ENCODE peak calls at places on chromosomes 16 and 17, in eight cellular contexts. G is psoas muscle; N is CD8-positive, alpha-beta T cell; M is lung; O is stomach; R is RWPE1; T is body of pancreas; F is uterus. L is an unnamed sample.
A peak's percentile ranks its signal among the peaks of the same experiment; 100 is the strongest.

GRCh38 chr17:29671661-29672060 is 48.9 kb upstream of the CORO6 start:
- DNase-seq in G (no peak), N (no peak), M (no peak), O (no peak), R (no peak), T (no peak), F (no peak), L (no peak)

GRCh38 chr16:75555213-75555706 is 792 bp downstream of the TMEM231 start:
- DNase-seq in G (peak; percentile 83), N (no peak), M (peak; percentile 84), O (peak; percentile 67), R (peak; percentile 94), T (peak; percentile 79), F (peak; percentile 77), L (peak; percentile 59)

GRCh38 chr17:77432791-77433190 is 292.0 kb downstream of the SEC14L1 start:
- DNase-seq in G (no peak), N (peak; percentile 53), M (no peak), O (no peak), R (no peak), T (no peak), F (no peak), L (no peak)

GRCh38 chr17:70365098-70365583 is 195.8 kb downstream of the KCNJ2 start:
- DNase-seq in G (no peak), N (no peak), M (no peak), O (no peak), R (no peak), T (no peak), F (no peak), L (no peak)

GRCh38 chr16:79042141-79042540 is 558.4 kb downstream of the MAF start:
- DNase-seq in G (no peak), N (no peak), M (no peak), O (no peak), R (no peak), T (no peak), F (no peak), L (no peak)

GRCh38 chr16:31474173-31474714 is 2.3 kb downstream of the TGFB1I1 start:
- DNase-seq in G (peak; percentile 63), N (no peak), M (no peak), O (no peak), R (no peak), T (no peak), F (no peak), L (no peak)

GRCh38 chr17:76558210-76559095 is 18.6 kb downstream of the PRCD start:
- DNase-seq in G (no peak), N (no peak), M (no peak), O (no peak), R (no peak), T (no peak), F (no peak), L (no peak)

GRCh38 chr16:30658731-30659506 is 688 bp downstream of the FBRS start:
- DNase-seq in G (peak; percentile 93), N (no peak), M (peak; percentile 84), O (peak; percentile 73), R (peak; percentile 87), T (no peak), F (peak; percentile 91), L (peak; percentile 62)

GRCh38 chr16:69476920-69477418 is 52.5 kb downstream of the CYB5B start:
- DNase-seq in G (no peak), N (no peak), M (no peak), O (no peak), R (peak; percentile 74), T (no peak), F (no peak), L (no peak)

GRCh38 chr17:31532526-31532925 is 141.1 kb downstream of the RAB11FIP4 start:
- DNase-seq in G (no peak), N (no peak), M (no peak), O (no peak), R (no peak), T (no peak), F (no peak), L (no peak)

GRCh38 chr17:58822148-58823050 is 66.7 kb downstream of the PPM1E start:
- DNase-seq in G (no peak), N (no peak), M (no peak), O (no peak), R (no peak), T (no peak), F (no peak), L (no peak)

GRCh38 chr16:57607676-57608461 is 20.6 kb upstream of the ADGRG1 start:
- DNase-seq in G (no peak), N (no peak), M (no peak), O (no peak), R (no peak), T (no peak), F (no peak), L (no peak)

GRCh38 chr17:58060596-58061191 is 22.5 kb upstream of the DYNLL2 start:
- DNase-seq in G (no peak), N (no peak), M (peak; percentile 29), O (no peak), R (no peak), T (peak; percentile 29), F (peak; percentile 56), L (no peak)

GRCh38 chr17:82212331-82213250 is at the start of gene CCDC57:
- DNase-seq in G (peak; percentile 92), N (peak; percentile 66), M (peak; percentile 79), O (peak; percentile 87), R (peak; percentile 76), T (peak; percentile 89), F (peak; percentile 66), L (peak; percentile 77)

DNA sequence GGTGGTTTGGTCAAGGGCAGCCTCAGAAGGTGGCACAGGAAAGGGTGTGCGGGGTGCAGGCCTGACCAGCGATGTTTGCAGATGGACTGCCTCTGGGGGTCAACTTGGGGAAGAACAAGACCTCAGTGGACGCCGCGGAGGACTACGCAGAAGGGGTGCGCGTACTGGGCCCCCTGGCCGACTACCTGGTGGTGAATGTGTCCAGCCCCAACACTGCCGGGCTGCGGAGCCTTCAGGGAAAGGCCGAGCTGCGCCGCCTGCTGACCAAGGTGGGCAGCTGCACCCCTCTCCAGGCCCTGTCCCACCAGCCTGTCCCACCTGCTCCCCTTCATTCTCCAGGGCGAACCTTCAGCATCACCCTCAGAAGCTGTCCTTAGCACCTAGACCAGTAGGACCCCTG is 12.5 kb downstream of the DHODH start:
- DNase-seq in G (no peak), N (no peak), M (no peak), O (no peak), R (no peak), T (no peak), F (no peak), L (peak; percentile 28)
- TF ChIP-seq CTCF in G (no peak), N (no peak), M (no peak), O (no peak), R (no peak), T (no peak), F (no peak), L (peak; percentile 61)

GRCh38 chr17:18323507-18324139 is 8.5 kb downstream of the SMCR8 start:
- DNase-seq in G (no peak), N (no peak), M (no peak), O (no peak), R (no peak), T (no peak), F (no peak), L (no peak)

GRCh38 chr17:18321309-18321708 is 6.2 kb downstream of the SMCR8 start:
- DNase-seq in G (no peak), N (no peak), M (no peak), O (no peak), R (no peak), T (no peak), F (no peak), L (no peak)

GRCh38 chr17:18324140-18325049 is 9.3 kb downstream of the SMCR8 start:
- DNase-seq in G (no peak), N (no peak), M (no peak), O (no peak), R (no peak), T (no peak), F (no peak), L (no peak)

GRCh38 chr17:18322522-18322921 is 7.4 kb downstream of the SMCR8 start:
- DNase-seq in G (no peak), N (no peak), M (no peak), O (no peak), R (no peak), T (no peak), F (no peak), L (no peak)

DNA sequence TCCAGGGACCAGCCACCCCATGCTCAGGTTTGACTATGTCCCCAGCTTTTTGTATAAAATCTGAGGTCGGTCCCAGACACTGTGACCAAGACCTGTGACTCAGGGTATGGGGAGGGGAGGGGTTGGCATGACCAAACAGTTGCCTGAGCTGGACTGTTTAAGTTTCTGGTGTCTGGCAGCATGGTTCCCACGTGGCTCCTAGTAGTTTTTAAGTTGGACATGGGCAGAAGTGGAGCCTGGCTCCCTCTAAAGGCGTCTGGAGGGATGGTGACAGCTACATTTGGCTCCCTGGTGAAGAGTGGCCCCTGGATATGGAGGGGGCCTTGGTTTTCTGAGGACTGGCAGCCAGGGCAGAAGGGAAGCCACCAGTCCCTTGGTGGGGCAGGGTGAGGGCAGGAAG is 7.9 kb downstream of the SMCR8 start:
- DNase-seq in G (no peak), N (no peak), M (no peak), O (no peak), R (no peak), T (no peak), F (no peak), L (no peak)
- TF ChIP-seq CTCF in G (no peak), N (no peak), M (no peak), O (no peak), R (no peak), T (no peak), F (no peak), L (no peak)

GRCh38 chr16:59597269-59597668 is 863.2 kb upstream of the GOT2 start:
- DNase-seq in G (no peak), N (no peak), M (no peak), O (no peak), R (no peak), T (no peak), F (no peak), L (no peak)

GRCh38 chr16:59586331-59586730 is 852.2 kb upstream of the GOT2 start:
- DNase-seq in G (no peak), N (no peak), M (no peak), O (no peak), R (no peak), T (no peak), F (no peak), L (no peak)

GRCh38 chr16:59593256-59593655 is 859.1 kb upstream of the GOT2 start:
- DNase-seq in G (no peak), N (no peak), M (no peak), O (no peak), R (peak; percentile 8), T (no peak), F (no peak), L (no peak)

DNA sequence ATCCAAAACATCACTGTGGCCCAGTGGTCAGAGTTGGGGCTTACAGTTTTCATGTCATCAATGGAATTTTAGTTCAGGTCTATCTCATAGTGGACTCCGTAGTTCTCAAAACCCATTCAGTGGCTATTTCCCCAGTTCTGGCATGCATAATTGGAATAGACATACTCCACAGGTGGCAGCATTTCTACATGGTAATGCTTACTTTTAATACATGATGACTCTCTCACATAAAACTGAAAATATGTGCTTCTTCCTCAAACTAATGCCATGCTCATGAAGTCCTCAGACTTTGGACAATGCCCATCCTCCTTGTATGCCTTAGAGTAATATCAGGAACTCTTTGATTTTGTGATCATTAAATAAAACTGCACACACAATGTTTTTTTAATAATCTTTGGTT is 857.4 kb upstream of the GOT2 start:
- DNase-seq in G (no peak), N (no peak), M (no peak), O (no peak), R (no peak), T (no peak), F (no peak), L (no peak)
- TF ChIP-seq CTCF in G (no peak), N (no peak), M (no peak), O (no peak), R (no peak), T (no peak), F (no peak), L (no peak)

GRCh38 chr16:62213763-62214162 is 177.5 kb upstream of the CDH8 start:
- DNase-seq in G (no peak), N (no peak), M (no peak), O (no peak), R (no peak), T (no peak), F (no peak), L (no peak)
- TF ChIP-seq CTCF in G (no peak), N (no peak), M (no peak), O (no peak), R (no peak), T (no peak), F (no peak), L (peak; percentile 40)